ENCODE peak calls at places on chromosomes 7 and 10, in four cellular contexts. O, Q, C and V are unnamed samples.

GRCh38 chr10:28429573-28430216 is 103.2 kb upstream of the WAC start:
- DNase-seq in O (no peak), Q (no peak), C (no peak), V (peak; percentile 76)

GRCh38 chr7:97847791-97848190 is 24.4 kb downstream of the ASNS start:
- DNase-seq in O (no peak), Q (no peak), C (no peak), V (no peak)

GRCh38 chr7:41984888-41985287 is 252.1 kb downstream of the GLI3 start:
- DNase-seq in O (no peak), Q (no peak), C (no peak), V (peak; percentile 39)

GRCh38 chr10:33661580-33662269 is 327.3 kb upstream of the NRP1 start:
- DNase-seq in O (peak; percentile 83), Q (no peak), C (peak; percentile 9), V (peak; percentile 93)

GRCh38 chr10:4246881-4247358 is 461.9 kb upstream of the KLF6 start:
- DNase-seq in O (no peak), Q (no peak), C (no peak), V (peak; percentile 97)

GRCh38 chr10:101781984-101782810 is 1.0 kb downstream of the NPM3 start:
- DNase-seq in O (peak; percentile 65), Q (no peak), C (no peak), V (no peak)

GRCh38 chr7:20114463-20114862 is 102.7 kb downstream of the MACC1 start:
- DNase-seq in O (no peak), Q (no peak), C (no peak), V (peak; percentile 6)

GRCh38 chr10:67666416-67667043 is 29.5 kb downstream of the CTNNA3 start:
- DNase-seq in O (no peak), Q (no peak), C (no peak), V (peak; percentile 21)

GRCh38 chr7:70920886-70921285 is 211.1 kb upstream of the GALNT17 start:
- DNase-seq in O (no peak), Q (no peak), C (no peak), V (no peak)

GRCh38 chr7:106568680-106569499 is 92.1 kb downstream of the CCDC71L start:
- DNase-seq in O (no peak), Q (peak; percentile 53), C (peak; percentile 31), V (no peak)

GRCh38 chr10:84510121-84510520 is 181.7 kb downstream of the CCSER2 start:
- DNase-seq in O (no peak), Q (no peak), C (no peak), V (peak; percentile 36)

GRCh38 chr10:88989824-88990527 is 622 bp upstream of the FAS start:
- DNase-seq in O (no peak), Q (no peak), C (no peak), V (peak; percentile 56)

GRCh38 chr7:668139-668871 is 58.2 kb upstream of the DNAAF5 start:
- DNase-seq in O (peak; percentile 28), Q (no peak), C (no peak), V (no peak)

GRCh38 chr10:17905491-17905890 is 46.2 kb upstream of the SLC39A12 start:
- DNase-seq in O (no peak), Q (no peak), C (no peak), V (no peak)

GRCh38 chr10:133412381-133412711 is 12.1 kb downstream of the SPRN start:
- DNase-seq in O (no peak), Q (no peak), C (no peak), V (no peak)

GRCh38 chr7:41808541-41808940 is 105.7 kb upstream of the INHBA start:
- DNase-seq in O (no peak), Q (no peak), C (no peak), V (no peak)

GRCh38 chr7:96414931-96415292 is 93.0 kb upstream of the SLC25A13 start:
- DNase-seq in O (no peak), Q (peak; percentile 80), C (peak; percentile 59), V (peak; percentile 36)

GRCh38 chr7:118696879-118697278 is 472.4 kb downstream of the ANKRD7 start:
- DNase-seq in O (no peak), Q (no peak), C (no peak), V (peak; percentile 3)

GRCh38 chr10:110462308-110463095 is 35.2 kb upstream of the DUSP5 start:
- DNase-seq in O (no peak), Q (no peak), C (no peak), V (no peak)

GRCh38 chr7:30815016-30815854 is 44.0 kb downstream of the MINDY4 start:
- DNase-seq in O (peak; percentile 86), Q (no peak), C (no peak), V (no peak)

GRCh38 chr10:126088144-126088543 is 191.8 kb downstream of the FANK1 start:
- DNase-seq in O (no peak), Q (no peak), C (no peak), V (peak; percentile 47)

GRCh38 chr7:108311446-108312168 is 144.6 kb downstream of the NRCAM start:
- DNase-seq in O (no peak), Q (no peak), C (no peak), V (peak; percentile 82)

GRCh38 chr10:87842776-87843497 is 20.4 kb downstream of the KLLN start:
- DNase-seq in O (no peak), Q (no peak), C (no peak), V (peak; percentile 72)